ENCODE peak calls at places on chromosomes 12 and 14, in ten cellular contexts. A is EL; V is NCI-H1105 treated with DMSO at 0.1 percent for 48 hours; Z is BJ; D is ovary; K is activated CD4-positive, CD25-positive, alpha-beta regulatory T cell treated with anti-CD3 and anti-CD28 coated beads, Interleukin-2, amount 50 U/mL, for 72 hours; S is stimulated activated CD4-positive, alpha-beta T cell treated with anti-CD3 and anti-CD28 coated beads, Interleukin-1b, Interleukin-23, amount 100 ng/mL, for 48 hours; Y is activated CD8-positive, alpha-beta T cell treated with anti-CD3 and anti-CD28 coated beads for 36 hours; T is M059J; E is activated B cell treated with CpG ODN at 0.5 μM for 24 hours. H is an unnamed sample.

GRCh38 chr12:53057816-53058500 is 8.1 kb downstream of the TNS2 start:
- DNase-seq in E (no peak), S (no peak), Z (no peak), Y (no peak), K (no peak), T (no peak), D (peak), V (no peak), A (no peak), H (no peak)

GRCh38 chr14:46054526-46054925 is 597.1 kb downstream of the RPL10L start:
- DNase-seq in T (peak), V (no peak), E (no peak), D (no peak), K (no peak), Z (peak), S (no peak), A (peak), Y (no peak), H (peak)

GRCh38 chr12:8943565-8944186 is 5.8 kb downstream of the M6PR start:
- DNase-seq in Y (no peak), K (no peak), T (no peak), E (no peak), Z (no peak), S (no peak), D (no peak), A (no peak), V (no peak), H (no peak)

GRCh38 chr12:47066278-47067048 is 13.0 kb upstream of the PCED1B start:
- DNase-seq in S (peak), Z (no peak), Y (peak), E (no peak), T (no peak), D (no peak), K (no peak), A (no peak), V (peak), H (no peak)

GRCh38 chr12:77064891-77065360 is 443 bp downstream of the E2F7 start:
- DNase-seq in T (no peak), E (no peak), S (peak), Z (no peak), D (no peak), V (peak), Y (peak), A (no peak), K (no peak), H (peak)

GRCh38 chr14:68598621-68599447 is 194.0 kb downstream of the ZFP36L1 start:
- DNase-seq in V (no peak), Y (no peak), T (peak), S (no peak), E (no peak), A (peak), K (no peak), D (peak), Z (no peak), H (peak)

GRCh38 chr12:118606690-118607089 is 230.3 kb downstream of the SUDS3 start:
- DNase-seq in V (no peak), K (no peak), D (no peak), A (no peak), T (no peak), Y (no peak), S (no peak), Z (no peak), E (no peak), H (no peak)

GRCh38 chr12:46480282-46480681 is 107.7 kb upstream of the SLC38A2 start:
- DNase-seq in D (no peak), A (no peak), E (no peak), S (no peak), K (no peak), V (no peak), T (peak), Y (no peak), Z (no peak), H (no peak)

GRCh38 chr14:45810152-45810872 is 557.3 kb upstream of the MIS18BP1 start:
- DNase-seq in D (no peak), V (peak), A (peak), Z (no peak), T (peak), E (no peak), S (no peak), Y (no peak), K (no peak), H (peak)

GRCh38 chr12:108722992-108723766 is 8.1 kb downstream of the CORO1C start:
- DNase-seq in A (peak), S (no peak), Y (no peak), K (no peak), Z (peak), T (peak), E (no peak), D (no peak), V (no peak), H (peak)

GRCh38 chr12:76113800-76114757 is 29.6 kb upstream of the NAP1L1 start:
- DNase-seq in T (peak), D (no peak), V (no peak), Y (no peak), K (no peak), Z (no peak), E (no peak), A (no peak), S (no peak), H (no peak)

GRCh38 chr14:52422650-52423356 is 108.7 kb downstream of the PTGER2 start:
- DNase-seq in S (no peak), Y (no peak), T (no peak), E (no peak), D (no peak), Z (peak), V (no peak), A (no peak), K (no peak), H (no peak)

GRCh38 chr14:94929354-94929753 is 159.4 kb upstream of the GSC start:
- DNase-seq in Z (no peak), Y (no peak), T (no peak), D (no peak), V (no peak), S (no peak), E (no peak), A (no peak), K (no peak), H (no peak)

GRCh38 chr12:67425394-67425793 is 156.2 kb downstream of the CAND1 start:
- DNase-seq in A (no peak), Z (no peak), Y (no peak), K (no peak), E (no peak), D (no peak), S (no peak), T (peak), V (no peak), H (no peak)

GRCh38 chr14:90239139-90239538 is 17.2 kb upstream of the PSMC1 start:
- DNase-seq in T (no peak), E (no peak), Z (no peak), S (no peak), D (no peak), V (no peak), K (no peak), Y (peak), A (peak), H (no peak)

GRCh38 chr12:32270818-32271710 is 128.3 kb upstream of the FGD4 start:
- DNase-seq in Y (no peak), A (peak), Z (no peak), E (no peak), D (no peak), S (no peak), K (no peak), V (no peak), T (peak), H (no peak)

GRCh38 chr12:88716240-88716639 is 136.0 kb upstream of the KITLG start:
- DNase-seq in T (no peak), Z (no peak), K (no peak), Y (no peak), E (no peak), S (no peak), D (no peak), A (no peak), V (no peak), H (no peak)

GRCh38 chr12:40107803-40108620 is 2.1 kb upstream of the SLC2A13 start:
- DNase-seq in A (no peak), E (no peak), S (peak), K (no peak), Z (no peak), T (peak), V (no peak), Y (peak), D (no peak), H (no peak)

GRCh38 chr12:49487605-49488004 is 51.2 kb upstream of the KCNH3 start:
- DNase-seq in Z (no peak), D (no peak), V (no peak), T (peak), A (peak), S (no peak), E (no peak), Y (no peak), K (no peak), H (no peak)

GRCh38 chr12:32533971-32534590 is 134.7 kb downstream of the FGD4 start:
- DNase-seq in K (no peak), Z (peak), S (no peak), V (no peak), A (peak), Y (no peak), T (peak), E (no peak), D (peak), H (peak)

GRCh38 chr12:65238609-65239008 is 39.9 kb upstream of the MSRB3 start:
- DNase-seq in K (no peak), Z (no peak), S (no peak), A (no peak), Y (no peak), T (no peak), E (no peak), V (no peak), D (no peak), H (no peak)

GRCh38 chr12:97968641-97969171 is 506.1 kb downstream of the RMST start:
- DNase-seq in S (no peak), K (no peak), V (peak), A (no peak), T (no peak), E (no peak), Y (no peak), D (no peak), Z (no peak), H (no peak)

GRCh38 chr12:45674583-45674982 is 54.9 kb upstream of the ARID2 start:
- DNase-seq in S (no peak), V (peak), T (peak), E (no peak), D (peak), K (no peak), Y (no peak), Z (peak), A (peak), H (peak)

GRCh38 chr12:12714276-12715001 is 2.7 kb upstream of the CDKN1B start:
- DNase-seq in T (peak), D (peak), E (peak), Y (peak), S (peak), V (peak), K (peak), A (peak), Z (no peak), H (no peak)

GRCh38 chr12:112121780-112122565 is 3.4 kb upstream of the TRAFD1 start:
- DNase-seq in S (no peak), V (peak), Y (no peak), T (peak), A (peak), K (no peak), D (peak), Z (peak), E (no peak), H (no peak)

GRCh38 chr12:106841471-106842302 is 67.2 kb downstream of the RIC8B start:
- DNase-seq in S (no peak), A (peak), Y (peak), E (no peak), D (peak), V (peak), T (peak), Z (peak), K (no peak), H (peak)

GRCh38 chr14:47863441-47863840 is 188.0 kb upstream of the MDGA2 start:
- DNase-seq in E (no peak), Z (no peak), K (no peak), S (no peak), A (no peak), Y (no peak), V (no peak), T (no peak), D (no peak), H (no peak)

GRCh38 chr12:64611430-64612286 is 1.4 kb downstream of the RASSF3 start:
- DNase-seq in A (peak), Y (peak), T (peak), Z (no peak), K (peak), E (peak), D (peak), S (no peak), V (no peak), H (no peak)

GRCh38 chr12:76226956-76227355 is 121.3 kb downstream of the BBS10 start:
- DNase-seq in V (no peak), D (no peak), A (no peak), K (no peak), Y (no peak), E (no peak), S (no peak), Z (no peak), T (no peak), H (no peak)

GRCh38 chr14:96030136-96030760 is 8.9 kb upstream of the C14orf132 start:
- DNase-seq in S (no peak), Y (no peak), A (no peak), K (no peak), D (no peak), Z (no peak), T (no peak), E (no peak), V (no peak), H (no peak)

H was measured in HTR-8/SVneo.